ENCODE peak calls at places on chromosomes 1 and 21, in ten cellular contexts. S is prostate gland, V is body of pancreas, D is tibial nerve, C is transverse colon, M is K562, G is uterus, A is esophagus muscularis mucosa, T is lower leg skin, U is ovary. L is an unnamed sample.

GRCh38 chr1:23019851-23020625 is 770 bp downstream of the KDM1A start:
- DNase-seq in D (no peak), U (no peak), V (peak; percentile 26), M (peak; percentile 59), S (peak; percentile 15), T (peak; percentile 20), C (peak; percentile 20), G (peak; percentile 17), A (no peak), L (no peak)

GRCh38 chr1:210558302-210558701 is 229.6 kb downstream of the HHAT start:
- DNase-seq in M (peak; percentile 29), C (no peak), T (no peak), G (no peak), D (no peak), A (no peak), S (no peak), U (peak; percentile 31), V (peak; percentile 54), L (no peak)

GRCh38 chr1:40649592-40649930 is 15.9 kb downstream of the RIMS3 start:
- DNase-seq in G (no peak), V (no peak), A (no peak), U (no peak), C (no peak), S (no peak), T (no peak), M (no peak), D (no peak), L (no peak)

GRCh38 chr1:151494741-151495281 is 16.4 kb upstream of the CGN start:
- DNase-seq in M (no peak), D (no peak), A (no peak), S (no peak), V (peak; percentile 31), U (no peak), G (no peak), C (no peak), T (no peak), L (no peak)

GRCh38 chr1:33370827-33371226 is 49.9 kb upstream of the A3GALT2 start:
- DNase-seq in T (no peak), S (no peak), M (no peak), V (no peak), U (no peak), G (no peak), D (no peak), C (no peak), A (no peak), L (no peak)

GRCh38 chr1:81920245-81920740 is 119.6 kb downstream of the ADGRL2 start:
- DNase-seq in U (peak; percentile 46), T (no peak), V (peak; percentile 12), C (no peak), M (no peak), G (peak; percentile 15), A (no peak), D (no peak), S (no peak), L (peak; percentile 10)

GRCh38 chr21:26115899-26116298 is 54.7 kb downstream of the APP start:
- DNase-seq in C (no peak), G (no peak), T (no peak), V (no peak), A (no peak), M (no peak), D (no peak), U (no peak), S (no peak), L (no peak)

GRCh38 chr1:9825101-9826074 is 1.6 kb upstream of the CLSTN1 start:
- DNase-seq in G (peak; percentile 80), S (peak; percentile 93), T (peak; percentile 70), C (peak; percentile 90), D (no peak), U (peak; percentile 72), M (peak; percentile 53), A (no peak), V (peak; percentile 94), L (peak; percentile 74)

GRCh38 chr1:101264699-101265098 is 27.9 kb downstream of the S1PR1 start:
- DNase-seq in A (peak; percentile 75), T (peak; percentile 45), V (no peak), U (no peak), C (peak; percentile 16), S (no peak), G (no peak), D (no peak), M (no peak), L (no peak)

GRCh38 chr1:197042676-197043341 is 24.3 kb downstream of the F13B start:
- DNase-seq in T (no peak), D (no peak), M (no peak), S (no peak), G (no peak), A (no peak), C (no peak), V (no peak), U (no peak), L (no peak)

GRCh38 chr21:16285646-16286223 is 556.0 kb downstream of the USP25 start:
- DNase-seq in S (no peak), G (no peak), A (no peak), M (no peak), T (no peak), U (no peak), C (no peak), V (no peak), D (no peak), L (no peak)

GRCh38 chr1:75484789-75485188 is 126.1 kb downstream of the SLC44A5 start:
- DNase-seq in T (no peak), D (no peak), S (no peak), V (no peak), M (no peak), G (no peak), U (no peak), A (no peak), C (no peak), L (no peak)

GRCh38 chr21:15365751-15366392 is 301.1 kb upstream of the NRIP1 start:
- DNase-seq in T (no peak), V (no peak), C (no peak), U (no peak), S (no peak), A (no peak), G (no peak), M (no peak), D (no peak), L (no peak)

GRCh38 chr1:12148958-12149790 is 17.6 kb upstream of the TNFRSF1B start:
- DNase-seq in S (no peak), C (no peak), T (no peak), M (no peak), A (no peak), V (no peak), U (no peak), D (no peak), G (no peak), L (no peak)

GRCh38 chr1:181390350-181391080 is 92.8 kb upstream of the CACNA1E start:
- DNase-seq in M (no peak), A (no peak), T (no peak), U (no peak), S (no peak), G (no peak), D (no peak), C (no peak), V (peak; percentile 35), L (no peak)

GRCh38 chr1:12065872-12066271 is 2.8 kb downstream of the TNFRSF8 start:
- DNase-seq in A (no peak), U (no peak), G (no peak), D (no peak), C (no peak), S (no peak), M (no peak), T (no peak), V (no peak), L (no peak)

GRCh38 chr1:207646891-207647290 is 2.0 kb downstream of the CR1L start:
- DNase-seq in V (no peak), D (no peak), U (no peak), C (no peak), G (no peak), S (no peak), M (no peak), A (no peak), T (no peak), L (no peak)

GRCh38 chr1:36411674-36412648 is 14.3 kb upstream of the LSM10 start:
- DNase-seq in D (no peak), A (no peak), C (no peak), G (no peak), T (no peak), V (no peak), M (peak; percentile 76), U (no peak), S (no peak), L (no peak)

GRCh38 chr1:200654660-200655059 is 15.0 kb downstream of the DDX59 start:
- DNase-seq in G (no peak), V (no peak), M (no peak), D (no peak), S (no peak), A (no peak), T (no peak), U (no peak), C (no peak), L (no peak)
- TF ChIP-seq POLR2A in G (no peak), V (no peak), M (no peak), D (no peak), S (no peak), A (no peak), T (no peak), U (no peak), C (no peak), L (no peak)

GRCh38 chr1:61076728-61077675 is 5.4 kb upstream of the NFIA start:
- DNase-seq in M (peak; percentile 93), S (peak; percentile 72), T (peak; percentile 77), A (peak; percentile 96), C (peak; percentile 93), D (peak; percentile 59), V (peak; percentile 88), U (peak; percentile 89), G (peak; percentile 78), L (peak; percentile 50)
- TF ChIP-seq POLR2A in M (peak; percentile 79), S (no peak), T (no peak), A (no peak), C (peak; percentile 61), D (no peak), V (peak; percentile 75), U (no peak), G (no peak), L (no peak)

DNA sequence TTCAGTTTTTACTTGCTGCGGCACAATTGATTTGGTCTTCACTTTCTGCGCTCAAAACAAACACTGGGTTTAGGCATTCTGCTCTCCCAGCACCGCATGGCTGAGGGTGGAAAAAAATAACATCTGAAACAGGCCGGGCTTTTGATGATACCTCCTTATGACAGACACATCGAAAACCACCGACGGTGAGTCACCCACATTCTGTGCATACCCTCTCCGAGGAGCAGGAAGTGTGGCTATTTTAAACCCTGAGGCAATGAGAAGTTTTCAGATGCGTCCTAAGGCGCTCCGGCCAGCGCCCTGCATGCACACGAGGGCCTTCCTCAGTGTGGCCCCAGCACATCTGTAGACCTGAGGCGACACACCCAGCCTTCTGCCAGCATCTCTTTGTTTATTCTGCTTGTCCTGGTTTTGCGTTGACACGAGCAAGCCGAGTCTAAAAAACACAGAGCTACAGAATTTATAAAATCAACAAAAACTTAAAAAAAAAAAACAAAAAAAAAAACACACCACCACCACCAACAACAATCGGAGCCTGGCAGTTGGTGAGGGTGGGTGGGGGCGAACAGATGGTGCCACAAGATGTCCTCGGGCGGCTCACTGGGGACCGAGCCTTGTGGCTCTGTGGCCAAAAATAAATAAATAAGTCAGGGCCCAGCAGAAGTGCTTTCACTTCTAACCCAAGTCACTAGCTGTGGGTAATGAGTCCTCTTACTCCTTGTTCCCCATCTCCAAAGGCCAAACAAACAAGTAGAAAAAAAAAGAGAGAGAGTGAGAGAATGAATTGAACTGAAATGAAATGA is 162.6 kb upstream of the IRF2BP2 start:
- DNase-seq in G (peak; percentile 54), V (peak; percentile 55), A (no peak), D (no peak), T (peak; percentile 65), U (no peak), S (peak; percentile 67), C (peak; percentile 80), M (peak; percentile 80), L (peak; percentile 92)
- TF ChIP-seq POLR2A in G (no peak), V (peak; percentile 12), A (no peak), D (no peak), T (no peak), U (no peak), S (no peak), C (peak; percentile 25), M (no peak), L (peak; percentile 43)

GRCh38 chr1:60575326-60575874 is 501.8 kb upstream of the C1orf87 start:
- DNase-seq in V (no peak), D (no peak), U (no peak), S (no peak), M (no peak), G (no peak), C (no peak), T (no peak), A (no peak), L (no peak)
- TF ChIP-seq POLR2A in V (no peak), D (no peak), U (no peak), S (no peak), M (no peak), G (no peak), C (no peak), T (no peak), A (no peak), L (no peak)

L was measured in gastrocnemius medialis.